ENCODE peak calls at places on chromosomes 4 and X, in ten cellular contexts. One of them, this sample, is unnamed.

GRCh38 chrX:24963823-24964222 is 51.9 kb downstream of the ARX start:
- DNase-seq in HT1080: no peak
- DNase-seq in G401: no peak
- DNase-seq in WTC11: no peak
- DNase-seq in NCI-H748 treated with DMSO at 0.1 percent for 48 hours: no peak
- DNase-seq in brain microvascular endothelial cell: no peak
- DNase-seq in activated CD4-positive, alpha-beta T cell treated with anti-CD3 and anti-CD28 coated beads, Interleukin-2, amount 10 ng/mL, durations not matched to agents 7 days and 5 days: no peak
- DNase-seq in fibroblast of mammary gland: no peak
- DNase-seq in CD8-positive, alpha-beta T cell: no peak
- DNase-seq in left colon: no peak
- DNase-seq in this sample: no peak

GRCh38 chr4:84470204-84470785 is 28.8 kb downstream of the NKX6-1 start:
- DNase-seq in HT1080: peak; percentile 16
- DNase-seq in G401: no peak
- DNase-seq in WTC11: peak; percentile 49
- DNase-seq in NCI-H748 treated with DMSO at 0.1 percent for 48 hours: no peak
- DNase-seq in brain microvascular endothelial cell: no peak
- DNase-seq in activated CD4-positive, alpha-beta T cell treated with anti-CD3 and anti-CD28 coated beads, Interleukin-2, amount 10 ng/mL, durations not matched to agents 7 days and 5 days: no peak
- DNase-seq in fibroblast of mammary gland: peak; percentile 10
- DNase-seq in CD8-positive, alpha-beta T cell: no peak
- DNase-seq in left colon: no peak
- DNase-seq in this sample: no peak

GRCh38 chr4:41318839-41319530 is 62.3 kb downstream of the UCHL1 start:
- DNase-seq in HT1080: peak; percentile 72
- DNase-seq in G401: no peak
- DNase-seq in WTC11: no peak
- DNase-seq in NCI-H748 treated with DMSO at 0.1 percent for 48 hours: no peak
- DNase-seq in brain microvascular endothelial cell: peak; percentile 2
- DNase-seq in activated CD4-positive, alpha-beta T cell treated with anti-CD3 and anti-CD28 coated beads, Interleukin-2, amount 10 ng/mL, durations not matched to agents 7 days and 5 days: no peak
- DNase-seq in fibroblast of mammary gland: peak; percentile 1
- DNase-seq in CD8-positive, alpha-beta T cell: no peak
- DNase-seq in left colon: no peak
- DNase-seq in this sample: no peak

GRCh38 chr4:5051210-5051691 is at the start of gene STK32B:
- DNase-seq in HT1080: peak; percentile 52
- DNase-seq in G401: peak; percentile 10
- DNase-seq in WTC11: peak; percentile 70
- DNase-seq in NCI-H748 treated with DMSO at 0.1 percent for 48 hours: no peak
- DNase-seq in brain microvascular endothelial cell: peak; percentile 83
- DNase-seq in activated CD4-positive, alpha-beta T cell treated with anti-CD3 and anti-CD28 coated beads, Interleukin-2, amount 10 ng/mL, durations not matched to agents 7 days and 5 days: peak; percentile 38
- DNase-seq in fibroblast of mammary gland: peak; percentile 64
- DNase-seq in CD8-positive, alpha-beta T cell: no peak
- DNase-seq in left colon: peak; percentile 36
- DNase-seq in this sample: no peak

GRCh38 chr4:10832989-10833635 is 148.5 kb upstream of the CLNK start:
- DNase-seq in HT1080: no peak
- DNase-seq in G401: peak; percentile 8
- DNase-seq in WTC11: no peak
- DNase-seq in NCI-H748 treated with DMSO at 0.1 percent for 48 hours: peak; percentile 52
- DNase-seq in brain microvascular endothelial cell: no peak
- DNase-seq in activated CD4-positive, alpha-beta T cell treated with anti-CD3 and anti-CD28 coated beads, Interleukin-2, amount 10 ng/mL, durations not matched to agents 7 days and 5 days: no peak
- DNase-seq in fibroblast of mammary gland: no peak
- DNase-seq in CD8-positive, alpha-beta T cell: no peak
- DNase-seq in left colon: no peak
- DNase-seq in this sample: peak; percentile 43

GRCh38 chr4:156528216-156528615 is 443.4 kb downstream of the PDGFC start:
- DNase-seq in HT1080: no peak
- DNase-seq in G401: no peak
- DNase-seq in WTC11: no peak
- DNase-seq in NCI-H748 treated with DMSO at 0.1 percent for 48 hours: no peak
- DNase-seq in brain microvascular endothelial cell: no peak
- DNase-seq in activated CD4-positive, alpha-beta T cell treated with anti-CD3 and anti-CD28 coated beads, Interleukin-2, amount 10 ng/mL, durations not matched to agents 7 days and 5 days: no peak
- DNase-seq in fibroblast of mammary gland: no peak
- DNase-seq in CD8-positive, alpha-beta T cell: no peak
- DNase-seq in left colon: no peak
- DNase-seq in this sample: no peak

GRCh38 chr4:180057891-180058643 is 2185.1 kb upstream of the TENM3 start:
- DNase-seq in HT1080: peak; percentile 20
- DNase-seq in G401: peak; percentile 74
- DNase-seq in WTC11: peak; percentile 53
- DNase-seq in NCI-H748 treated with DMSO at 0.1 percent for 48 hours: peak; percentile 49
- DNase-seq in brain microvascular endothelial cell: no peak
- DNase-seq in activated CD4-positive, alpha-beta T cell treated with anti-CD3 and anti-CD28 coated beads, Interleukin-2, amount 10 ng/mL, durations not matched to agents 7 days and 5 days: peak; percentile 15
- DNase-seq in fibroblast of mammary gland: peak; percentile 2
- DNase-seq in CD8-positive, alpha-beta T cell: no peak
- DNase-seq in left colon: peak; percentile 40
- DNase-seq in this sample: no peak

GRCh38 chr4:65599335-65599734 is 71.0 kb downstream of the EPHA5 start:
- DNase-seq in HT1080: peak; percentile 16
- DNase-seq in G401: no peak
- DNase-seq in WTC11: no peak
- DNase-seq in NCI-H748 treated with DMSO at 0.1 percent for 48 hours: no peak
- DNase-seq in brain microvascular endothelial cell: peak; percentile 2
- DNase-seq in activated CD4-positive, alpha-beta T cell treated with anti-CD3 and anti-CD28 coated beads, Interleukin-2, amount 10 ng/mL, durations not matched to agents 7 days and 5 days: no peak
- DNase-seq in fibroblast of mammary gland: peak; percentile 17
- DNase-seq in CD8-positive, alpha-beta T cell: no peak
- DNase-seq in left colon: no peak
- DNase-seq in this sample: no peak

This sample was measured in pons.